ENCODE peak calls at places on chromosomes 4 and X, in four cellular contexts. J is GM12878, Z is H1, O is HepG2. H is an unnamed sample.

GRCh38 chr4:105967058-105967658 is 71.9 kb downstream of the NPNT start:
- DNase-seq in J (no peak), Z (no peak), O (no peak), H (no peak)

GRCh38 chrX:148956352-148956751 is 455.9 kb downstream of the AFF2 start:
- DNase-seq in J (no peak), Z (no peak), O (no peak), H (no peak)

GRCh38 chr4:150462743-150463142 is 119.2 kb upstream of the MAB21L2 start:
- DNase-seq in J (no peak), Z (no peak), O (peak; percentile 14), H (no peak)

GRCh38 chr4:26787461-26788340 is 72.9 kb upstream of the STIM2 start:
- DNase-seq in J (no peak), Z (peak; percentile 62), O (peak; percentile 32), H (no peak)

GRCh38 chr4:178198691-178199090 is 756.5 kb upstream of the AGA start:
- DNase-seq in J (no peak), Z (no peak), O (no peak), H (no peak)

GRCh38 chrX:8191022-8191421 is 20.0 kb upstream of the VCX2 start:
- DNase-seq in J (no peak), Z (no peak), O (no peak), H (no peak)

GRCh38 chr4:139461022-139461421 is 7.1 kb downstream of the RAB33B start:
- DNase-seq in J (no peak), Z (peak; percentile 67), O (no peak), H (peak; percentile 24)

GRCh38 chrX:11380187-11380586 is 87.0 kb downstream of the AMELX start:
- DNase-seq in J (no peak), Z (no peak), O (no peak), H (no peak)

GRCh38 chr4:184313710-184314659 is 96.3 kb upstream of the ENPP6 start:
- DNase-seq in J (peak; percentile 94), Z (peak; percentile 43), O (no peak), H (no peak)

GRCh38 chr4:152536545-152537182 is 772 bp upstream of the FBXW7 start:
- DNase-seq in J (no peak), Z (no peak), O (peak; percentile 50), H (peak; percentile 52)

GRCh38 chr4:180618396-180618795 is 1624.8 kb upstream of the TENM3 start:
- DNase-seq in J (no peak), Z (no peak), O (no peak), H (no peak)

GRCh38 chr4:7201351-7202305 is 9.3 kb downstream of the SORCS2 start:
- DNase-seq in J (no peak), Z (no peak), O (no peak), H (no peak)

GRCh38 chr4:79917246-79917645 is 155.8 kb downstream of the ANTXR2 start:
- DNase-seq in J (peak; percentile 8), Z (peak; percentile 60), O (peak; percentile 43), H (no peak)

GRCh38 chr4:73867783-73868182 is 1.4 kb upstream of the CXCL1 start:
- DNase-seq in J (no peak), Z (no peak), O (no peak), H (no peak)

GRCh38 chr4:153668647-153669046 is 15.4 kb upstream of the TLR2 start:
- DNase-seq in J (no peak), Z (no peak), O (no peak), H (no peak)

GRCh38 chr4:6775746-6776145 is 6.8 kb upstream of the KIAA0232 start:
- DNase-seq in J (no peak), Z (no peak), O (no peak), H (no peak)

GRCh38 chr4:136713140-136713539 is 819.2 kb downstream of the PCDH18 start:
- DNase-seq in J (no peak), Z (no peak), O (no peak), H (no peak)

GRCh38 chr4:150518559-150518958 is 63.4 kb upstream of the MAB21L2 start:
- DNase-seq in J (no peak), Z (no peak), O (no peak), H (no peak)

GRCh38 chrX:118528089-118528753 is 32.6 kb downstream of the DOCK11 start:
- DNase-seq in J (peak; percentile 47), Z (no peak), O (no peak), H (no peak)

GRCh38 chr4:24657768-24658617 is 73.6 kb upstream of the DHX15 start:
- DNase-seq in J (peak; percentile 80), Z (no peak), O (peak; percentile 73), H (no peak)

GRCh38 chrX:37830371-37830770 is 17.0 kb downstream of the DYNLT3 start:
- DNase-seq in J (no peak), Z (no peak), O (no peak), H (no peak)

GRCh38 chr4:174318829-174319764 is 35.4 kb downstream of the CEP44 start:
- DNase-seq in J (no peak), Z (no peak), O (peak; percentile 31), H (peak; percentile 34)

GRCh38 chrX:132016628-132017430 is 6.3 kb upstream of the STK26 start:
- DNase-seq in J (no peak), Z (no peak), O (no peak), H (no peak)

GRCh38 chr4:159434496-159435241 is 331.8 kb downstream of the RAPGEF2 start:
- DNase-seq in J (no peak), Z (no peak), O (no peak), H (no peak)

GRCh38 chr4:163558539-163559044 is 64.1 kb downstream of the TMA16 start:
- DNase-seq in J (no peak), Z (no peak), O (no peak), H (no peak)

GRCh38 chr4:139658185-139658584 is 7.4 kb upstream of the MGST2 start:
- DNase-seq in J (no peak), Z (no peak), O (peak; percentile 64), H (no peak)

GRCh38 chr4:78588894-78589545 is 37.5 kb downstream of the ANXA3 start:
- DNase-seq in J (no peak), Z (no peak), O (no peak), H (no peak)

GRCh38 chr4:84583871-84584373 is 995 bp downstream of the CDS1 start:
- DNase-seq in J (no peak), Z (no peak), O (no peak), H (peak; percentile 8)

GRCh38 chr4:183876268-183876934 is 28.7 kb upstream of the STOX2 start:
- DNase-seq in J (no peak), Z (no peak), O (no peak), H (peak; percentile 88)

GRCh38 chr4:179698321-179698720 is 2256.1 kb upstream of the AGA start:
- DNase-seq in J (no peak), Z (no peak), O (no peak), H (no peak)

GRCh38 chrX:109732780-109733657 is at the start of gene ACSL4:
- DNase-seq in J (no peak), Z (peak; percentile 82), O (peak; percentile 63), H (peak; percentile 88)

GRCh38 chr4:180057198-180057821 is 2185.9 kb upstream of the TENM3 start:
- DNase-seq in J (no peak), Z (no peak), O (no peak), H (peak; percentile 18)

GRCh38 chrX:85375333-85375738 is 4.1 kb downstream of the POF1B start:
- DNase-seq in J (no peak), Z (no peak), O (no peak), H (peak; percentile 30)

GRCh38 chrX:103658681-103659433 is 27.6 kb downstream of the MORF4L2 start:
- DNase-seq in J (no peak), Z (no peak), O (peak; percentile 13), H (no peak)

DNA sequence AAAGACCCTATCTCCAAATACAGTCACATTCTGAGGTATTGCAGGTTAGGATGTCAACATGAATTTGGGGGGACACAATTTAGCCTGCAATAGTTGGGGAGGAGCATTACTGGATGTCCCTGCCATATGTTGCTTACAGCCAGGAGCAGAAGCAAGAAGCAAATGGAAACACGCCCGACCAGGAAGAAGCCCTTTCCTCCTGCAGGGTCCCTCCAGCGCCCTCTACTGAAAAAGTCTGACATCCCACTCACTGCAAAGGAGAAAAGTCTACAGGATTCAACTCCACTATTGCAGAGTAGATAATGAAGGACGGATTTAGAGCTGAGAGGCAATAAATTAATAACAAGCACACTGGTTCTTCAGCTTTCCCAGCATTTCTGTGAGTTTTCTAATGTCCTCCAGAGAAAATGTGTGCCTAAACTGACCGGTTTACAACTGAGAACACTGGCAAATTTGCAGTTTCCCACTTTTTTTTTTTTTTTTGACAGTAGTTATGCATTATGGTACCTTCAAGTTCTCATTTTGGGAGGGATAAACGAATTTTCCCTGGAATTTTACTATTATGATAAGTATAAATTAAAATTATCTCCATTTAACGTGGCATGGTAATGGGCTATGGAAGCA is 31.7 kb downstream of the COQ2 start:
- DNase-seq in J (no peak), Z (peak; percentile 79), O (peak; percentile 55), H (peak; percentile 36)
- TF ChIP-seq TCF12 in J (no peak), Z (no peak), O (no peak), H (no peak)

GRCh38 chr4:143247866-143248265 is 63.1 kb downstream of the USP38 start:
- DNase-seq in J (no peak), Z (no peak), O (no peak), H (no peak)

GRCh38 chr4:143246977-143247376 is 62.3 kb downstream of the USP38 start:
- DNase-seq in J (no peak), Z (no peak), O (no peak), H (no peak)

GRCh38 chr4:143240920-143241319 is 56.2 kb downstream of the USP38 start:
- DNase-seq in J (no peak), Z (no peak), O (peak; percentile 20), H (no peak)

GRCh38 chr4:143241892-143242291 is 57.2 kb downstream of the USP38 start:
- DNase-seq in J (no peak), Z (no peak), O (peak; percentile 24), H (no peak)
- TF ChIP-seq TCF12 in J (no peak), Z (no peak), O (no peak), H (no peak)

DNA sequence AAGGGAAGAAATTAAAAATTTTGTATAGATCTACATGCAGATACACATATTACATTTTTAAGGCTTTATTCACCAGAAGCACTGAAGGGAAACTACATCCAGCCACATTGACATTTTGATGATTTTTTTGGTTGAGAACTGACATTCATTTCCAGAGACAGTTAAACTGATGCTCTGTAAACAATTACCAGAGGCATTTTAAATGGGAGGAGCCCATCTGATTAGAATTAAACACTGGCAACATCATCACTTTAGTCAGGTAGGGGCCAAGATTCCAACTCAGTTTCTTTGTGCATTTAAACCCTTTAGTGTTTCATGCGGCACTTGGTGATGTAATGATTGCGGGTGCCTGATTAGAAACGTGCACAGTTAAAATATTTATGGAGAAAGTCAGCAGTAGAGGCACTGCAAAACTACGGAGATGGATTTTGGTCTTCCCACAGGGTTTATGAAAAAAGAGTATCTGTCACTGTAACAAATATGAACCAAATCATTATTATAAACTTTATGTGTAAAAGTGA is 16.1 kb downstream of the TNIP3 start:
- DNase-seq in J (no peak), Z (no peak), O (no peak), H (no peak)
- TF ChIP-seq TCF12 in J (no peak), Z (no peak), O (no peak), H (peak; percentile 51)

GRCh38 chr4:113449407-113449974 is 312.0 kb downstream of the CAMK2D start:
- DNase-seq in J (no peak), Z (no peak), O (no peak), H (no peak)
- TF ChIP-seq TCF12 in J (no peak), Z (no peak), O (no peak), H (no peak)

GRCh38 chrX:111270339-111270738 is at the start of gene CAPN6:
- DNase-seq in J (no peak), Z (peak; percentile 43), O (no peak), H (no peak)
- TF ChIP-seq TCF12 in J (no peak), Z (no peak), O (no peak), H (no peak)